ENCODE peak calls at places on chromosomes 7 and 10, in seven cellular contexts. T is bronchial epithelial cell, A is uterus, L is WERI-Rb-1, S is brain microvascular endothelial cell, R is fibroblast of lung, O is PC-3. Q is an unnamed sample. For H3K36me3, the result is how much of the 10 kb centered on the place peaks cover.

GRCh38 chr7:140745654-140746053 is 49.1 kb downstream of the NDUFB2 start:
- DNase-seq in T (no peak), A (no peak), L (no peak), S (no peak), R (no peak), O (no peak), Q (no peak)

GRCh38 chr10:48792687-48793096 is 108.0 kb downstream of the WDFY4 start:
- DNase-seq in T (peak), A (no peak), L (no peak), S (peak), R (peak), O (peak), Q (no peak)

GRCh38 chr7:23358152-23358674 is 59.1 kb downstream of the MALSU1 start:
- DNase-seq in T (no peak), A (no peak), L (no peak), S (no peak), R (no peak), O (no peak), Q (no peak)

GRCh38 chr7:107079212-107079940 is 34.9 kb downstream of the PRKAR2B start:
- DNase-seq in T (no peak), A (no peak), L (no peak), S (no peak), R (no peak), O (no peak), Q (no peak)

GRCh38 chr10:43461950-43462349 is 25.0 kb downstream of the ZNF487 start:
- DNase-seq in T (peak), A (peak), L (peak), S (peak), R (peak), O (peak), Q (no peak)

GRCh38 chr10:4255751-4256150 is 470.7 kb upstream of the KLF6 start:
- DNase-seq in T (peak), A (no peak), L (no peak), S (no peak), R (no peak), O (no peak), Q (no peak)

GRCh38 chr7:74474271-74474865 is 20.7 kb downstream of the GTF2IRD1 start:
- DNase-seq in T (no peak), A (no peak), L (no peak), S (peak), R (peak), O (peak), Q (no peak)

GRCh38 chr10:127649642-127650041 is 87.3 kb upstream of the FOXI2 start:
- DNase-seq in T (peak), A (no peak), L (peak), S (no peak), R (no peak), O (peak), Q (no peak)

GRCh38 chr10:129047001-129047400 is 420.0 kb upstream of the MGMT start:
- DNase-seq in T (no peak), A (no peak), L (no peak), S (peak), R (no peak), O (no peak), Q (no peak)

GRCh38 chr7:144525956-144526355 is 122.5 kb upstream of the NOBOX start:
- DNase-seq in T (no peak), A (no peak), L (no peak), S (no peak), R (no peak), O (no peak), Q (no peak)

GRCh38 chr7:130865408-130866236 is 131.6 kb upstream of the KLF14 start:
- DNase-seq in T (no peak), A (no peak), L (peak), S (no peak), R (peak), O (peak), Q (no peak)

GRCh38 chr10:105149371-105149871 is 508.3 kb downstream of the SORCS3 start:
- DNase-seq in T (peak), A (no peak), L (no peak), S (no peak), R (peak), O (peak), Q (no peak)

GRCh38 chr7:27098493-27099223 is 2.9 kb upstream of the HOXA1 start:
- DNase-seq in T (no peak), A (peak), L (no peak), S (no peak), R (peak), O (peak), Q (no peak)

GRCh38 chr7:42082144-42082543 is 154.9 kb downstream of the GLI3 start:
- DNase-seq in T (peak), A (peak), L (no peak), S (peak), R (peak), O (no peak), Q (no peak)

GRCh38 chr7:117072620-117073118 is 119.4 kb downstream of the ST7 start:
- DNase-seq in T (peak), A (peak), L (no peak), S (peak), R (peak), O (peak), Q (peak)

GRCh38 chr7:78226059-78226658 is 427.6 kb downstream of the PHTF2 start:
- DNase-seq in T (peak), A (no peak), L (peak), S (no peak), R (peak), O (peak), Q (peak)

GRCh38 chr7:21086688-21087087 is 300.0 kb upstream of the SP8 start:
- DNase-seq in T (peak), A (no peak), L (no peak), S (no peak), R (peak), O (peak), Q (no peak)

GRCh38 chr7:151113344-151114150 is 27.3 kb downstream of the AGAP3 start:
- DNase-seq in T (peak), A (no peak), L (no peak), S (peak), R (peak), O (peak), Q (no peak)

GRCh38 chr10:74418285-74418872 is 267.4 kb downstream of the ADK start:
- DNase-seq in T (no peak), A (no peak), L (no peak), S (no peak), R (peak), O (no peak), Q (no peak)

GRCh38 chr7:46705416-46706255 is 784.6 kb upstream of the IGFBP3 start:
- DNase-seq in T (no peak), A (no peak), L (no peak), S (no peak), R (peak), O (no peak), Q (no peak)

GRCh38 chr10:58896229-58896628 is 280.2 kb upstream of the PHYHIPL start:
- DNase-seq in T (no peak), A (no peak), L (no peak), S (no peak), R (no peak), O (no peak), Q (no peak)

GRCh38 chr10:69866688-69867461 is 65.2 kb downstream of the COL13A1 start:
- DNase-seq in T (peak), A (peak), L (peak), S (peak), R (peak), O (no peak), Q (no peak)

GRCh38 chr7:88795553-88795952 is at the start of gene TEX47:
- DNase-seq in T (no peak), A (no peak), L (no peak), S (no peak), R (no peak), O (no peak), Q (no peak)

GRCh38 chr10:35884657-35885071 is 242.6 kb upstream of the FZD8 start:
- DNase-seq in T (no peak), A (no peak), L (peak), S (no peak), R (no peak), O (no peak), Q (no peak)

GRCh38 chr7:158618745-158619140 is 31.1 kb upstream of the PTPRN2 start:
- DNase-seq in T (no peak), A (no peak), L (no peak), S (no peak), R (no peak), O (no peak), Q (no peak)

GRCh38 chr10:72084094-72084459 is 4.3 kb downstream of the SPOCK2 start:
- DNase-seq in T (no peak), A (no peak), L (no peak), S (no peak), R (no peak), O (no peak), Q (no peak)

GRCh38 chr7:149257146-149257545 is 4.8 kb upstream of the ZNF783 start:
- DNase-seq in T (peak), A (no peak), L (no peak), S (no peak), R (peak), O (peak), Q (no peak)

DNA sequence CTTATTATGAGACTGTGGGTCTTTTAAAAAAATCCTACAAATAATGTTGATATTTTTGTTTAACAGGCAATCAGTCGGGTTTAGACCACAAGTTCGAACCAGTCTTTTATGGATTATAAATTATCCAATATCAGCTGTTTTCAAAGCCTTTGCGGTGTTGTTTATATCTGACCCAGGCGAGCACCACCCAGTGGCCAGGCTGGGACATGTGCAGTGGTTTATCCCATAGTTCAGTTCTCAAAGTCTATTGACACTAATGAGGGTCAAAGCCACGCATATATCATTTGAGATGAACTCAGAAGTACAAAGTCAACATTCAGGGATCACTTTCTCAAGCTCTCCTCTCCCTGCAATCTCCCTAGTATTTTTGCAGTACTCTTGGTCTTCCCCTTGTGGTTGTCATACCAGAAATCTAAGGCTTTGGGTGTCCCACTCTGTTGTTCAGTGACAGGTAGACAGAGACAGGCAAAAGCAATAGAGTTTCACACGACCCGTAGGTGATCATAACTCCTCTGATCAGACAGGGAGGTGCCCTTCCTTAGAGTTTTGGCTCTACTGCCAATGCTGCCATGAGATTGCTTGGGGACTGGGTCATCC is 117.4 kb upstream of the POM121L12 start:
- DNase-seq in T (peak), A (no peak), L (peak), S (no peak), R (no peak), O (peak), Q (no peak)
- TF ChIP-seq CTCF in T (peak), A (no peak), L (peak), S (no peak), R (no peak), O (peak), Q (no peak)

GRCh38 chr7:5214236-5214635 is 24.2 kb downstream of the WIPI2 start:
- DNase-seq in T (no peak), A (no peak), L (no peak), S (no peak), R (no peak), O (no peak), Q (peak)
- H3K36me3 ChIP-seq in T (under half), A (under half), L (half or more), S (half or more), R (under half), O (under half), Q (half or more)

DNA sequence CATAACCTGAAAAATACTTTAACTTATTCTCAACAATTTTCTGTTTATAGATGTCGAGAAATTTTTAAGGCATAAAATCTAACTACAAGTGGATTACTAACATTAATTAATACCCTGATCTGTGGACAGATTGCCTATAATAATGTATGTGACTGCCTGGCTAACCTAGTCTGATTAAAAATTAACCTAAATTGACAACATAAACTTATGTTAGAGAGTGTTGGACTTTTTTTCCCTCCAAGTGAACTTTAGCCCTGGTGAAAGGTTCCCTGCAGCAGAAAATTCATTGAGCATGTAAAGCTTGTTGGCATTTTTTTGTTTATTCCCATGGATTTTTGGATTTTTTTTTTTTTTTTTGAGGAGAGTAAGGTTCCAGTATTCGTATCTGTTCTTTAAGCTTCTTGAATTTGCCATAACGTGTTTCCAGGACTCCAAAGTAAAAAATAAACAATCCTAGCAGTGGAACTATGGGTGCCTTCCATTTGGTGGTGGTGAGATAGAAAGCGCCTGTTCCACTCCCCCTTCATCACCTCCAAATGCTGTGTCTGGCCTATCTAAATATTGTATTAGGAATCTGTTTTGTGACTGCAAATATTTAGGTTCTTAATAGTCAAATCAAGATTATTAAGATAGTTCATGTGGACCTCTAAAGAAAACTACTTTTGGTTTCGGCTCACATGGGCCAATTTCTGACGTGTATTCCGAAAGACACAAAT is 36.1 kb downstream of the NET1 start:
- DNase-seq in T (no peak), A (no peak), L (no peak), S (no peak), R (no peak), O (no peak), Q (no peak)
- H3K4me3 ChIP-seq in T (peak), A (peak), L (no peak), S (peak), R (peak), O (peak), Q (peak)

GRCh38 chr10:116753759-116754158 is 11.4 kb upstream of the HSPA12A start:
- DNase-seq in T (peak), A (no peak), L (no peak), S (peak), R (peak), O (peak), Q (no peak)
- TF ChIP-seq CTCF in T (no peak), A (no peak), L (no peak), S (no peak), R (no peak), O (no peak), Q (no peak)

GRCh38 chr10:113590581-113590980 is 37.7 kb downstream of the HABP2 start:
- DNase-seq in T (no peak), A (no peak), L (no peak), S (no peak), R (no peak), O (no peak), Q (no peak)
- H3K36me3 ChIP-seq in T (under half), A (under half), L (under half), S (under half), R (under half), O (under half), Q (under half)

GRCh38 chr7:115274-115911 is 77.0 kb upstream of the FAM20C start:
- DNase-seq in T (no peak), A (no peak), L (no peak), S (no peak), R (no peak), O (no peak), Q (peak)
- H3K4me3 ChIP-seq in T (no peak), A (no peak), L (no peak), S (no peak), R (no peak), O (no peak), Q (no peak)

GRCh38 chr7:32605032-32605431 is 109.7 kb downstream of the AVL9 start:
- DNase-seq in T (no peak), A (no peak), L (no peak), S (no peak), R (no peak), O (no peak), Q (no peak)

GRCh38 chr7:32602470-32602869 is 107.2 kb downstream of the AVL9 start:
- DNase-seq in T (no peak), A (no peak), L (no peak), S (no peak), R (no peak), O (no peak), Q (no peak)
- TF ChIP-seq CTCF in T (no peak), A (no peak), L (no peak), S (no peak), R (no peak), O (no peak), Q (no peak)

GRCh38 chr7:94400643-94401042 is 5.9 kb downstream of the COL1A2 start:
- DNase-seq in T (peak), A (no peak), L (no peak), S (no peak), R (peak), O (peak), Q (no peak)

GRCh38 chr7:94401411-94401810 is 6.7 kb downstream of the COL1A2 start:
- DNase-seq in T (no peak), A (no peak), L (no peak), S (no peak), R (no peak), O (no peak), Q (no peak)

GRCh38 chr7:94409561-94409960 is 14.9 kb downstream of the COL1A2 start:
- DNase-seq in T (no peak), A (no peak), L (no peak), S (no peak), R (no peak), O (no peak), Q (no peak)

GRCh38 chr7:94403546-94403945 is 8.9 kb downstream of the COL1A2 start:
- DNase-seq in T (no peak), A (no peak), L (no peak), S (no peak), R (no peak), O (no peak), Q (no peak)

DNA sequence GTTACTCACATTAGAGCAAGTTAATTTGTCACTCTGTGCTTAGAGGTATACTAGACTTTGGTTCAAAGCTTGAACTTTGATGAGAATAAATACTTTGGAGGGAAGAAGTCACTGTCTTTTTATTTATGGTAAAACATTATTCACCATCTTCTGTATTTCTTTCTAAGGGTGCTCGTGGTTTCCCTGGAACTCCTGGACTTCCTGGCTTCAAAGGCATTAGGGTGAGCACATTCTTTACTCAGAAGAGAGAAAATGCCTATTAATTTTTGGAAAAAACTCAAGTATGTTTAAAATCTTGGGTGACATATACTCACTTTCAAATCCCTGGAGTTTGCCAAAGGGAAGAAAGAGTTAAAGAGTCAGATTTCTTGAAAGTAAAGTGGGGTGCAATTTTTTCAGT is 10.8 kb downstream of the COL1A2 start:
- DNase-seq in T (no peak), A (no peak), L (no peak), S (no peak), R (peak), O (no peak), Q (no peak)
- H3K36me3 ChIP-seq in T (under half), A (under half), L (under half), S (half or more), R (under half), O (under half), Q (under half)

Q was measured in upper lobe of right lung.